ENCODE peak calls at places on chromosomes 5 and 9, in six cellular contexts. Y, F, G, U, C and P are unnamed samples.

GRCh38 chr9:95112436-95113280 is 204.9 kb downstream of the FANCC start:
- DNase-seq in Y (no peak), F (no peak), G (no peak), U (no peak), C (no peak), P (no peak)

GRCh38 chr5:136811086-136811485 is 445.7 kb upstream of the TRPC7 start:
- DNase-seq in Y (no peak), F (no peak), G (no peak), U (no peak), C (no peak), P (no peak)

GRCh38 chr9:3894764-3895163 is 369.0 kb upstream of the RFX3 start:
- DNase-seq in Y (no peak), F (no peak), G (no peak), U (no peak), C (no peak), P (no peak)

GRCh38 chr9:20929276-20929675 is 102.2 kb downstream of the HACD4 start:
- DNase-seq in Y (no peak), F (peak; percentile 59), G (no peak), U (no peak), C (no peak), P (no peak)

GRCh38 chr9:98009926-98010325 is 26.8 kb downstream of the ANP32B start:
- DNase-seq in Y (no peak), F (no peak), G (no peak), U (no peak), C (no peak), P (no peak)

GRCh38 chr9:121447341-121447834 is 52.3 kb downstream of the GGTA1 start:
- DNase-seq in Y (no peak), F (no peak), G (no peak), U (no peak), C (no peak), P (no peak)

GRCh38 chr9:134423757-134424156 is 97.5 kb downstream of the RXRA start:
- DNase-seq in Y (no peak), F (no peak), G (no peak), U (no peak), C (no peak), P (no peak)

GRCh38 chr5:107023732-107024131 is 647.0 kb downstream of the EFNA5 start:
- DNase-seq in Y (no peak), F (no peak), G (no peak), U (no peak), C (no peak), P (no peak)

GRCh38 chr9:90000925-90001324 is 396.1 kb downstream of the GADD45G start:
- DNase-seq in Y (no peak), F (no peak), G (no peak), U (no peak), C (no peak), P (no peak)

GRCh38 chr9:113993838-113994540 is 84.1 kb downstream of the AMBP start:
- DNase-seq in Y (no peak), F (no peak), G (peak; percentile 95), U (peak; percentile 3), C (no peak), P (no peak)

GRCh38 chr5:142845402-142845901 is 75.3 kb downstream of the ARHGAP26 start:
- DNase-seq in Y (no peak), F (peak; percentile 64), G (no peak), U (no peak), C (no peak), P (no peak)

GRCh38 chr9:16419124-16419523 is 451.3 kb downstream of the BNC2 start:
- DNase-seq in Y (no peak), F (no peak), G (no peak), U (no peak), C (no peak), P (no peak)

GRCh38 chr5:74394924-74395880 is 245.3 kb downstream of the ENC1 start:
- DNase-seq in Y (no peak), F (peak; percentile 90), G (no peak), U (no peak), C (no peak), P (no peak)